ENCODE peak calls at places on chromosomes 4 and X, in ten cellular contexts. U, D, Q, V, C, B, K, E, W and T are unnamed samples. For H3K4me1 and H3K27me3, the result is how much of the 10 kb centered on the place peaks cover.

GRCh38 chr4:2913168-2913567 is 50.0 kb downstream of the NOP14 start:
- DNase-seq in B (no peak), E (no peak), C (peak), D (no peak), V (no peak), W (no peak), U (no peak), Q (peak), K (no peak), T (no peak)

GRCh38 chrX:134622813-134623185 is 35.5 kb downstream of the PLAC1 start:
- DNase-seq in U (no peak), D (no peak), Q (no peak), B (no peak), W (no peak), K (peak), E (no peak), V (peak), C (no peak), T (no peak)

GRCh38 chrX:153922932-153923857 is 2.9 kb downstream of the ARHGAP4 start:
- DNase-seq in Q (peak), B (no peak), E (peak), W (no peak), U (peak), V (peak), C (peak), K (peak), D (no peak), T (peak)

GRCh38 chr4:186037692-186038658 is 31.0 kb upstream of the TLR3 start:
- DNase-seq in V (peak), U (no peak), K (peak), W (peak), E (peak), D (peak), Q (no peak), C (no peak), B (peak), T (peak)

GRCh38 chrX:65697915-65698796 is 30.7 kb downstream of the MSN start:
- DNase-seq in W (no peak), Q (peak), C (no peak), K (no peak), D (no peak), V (no peak), B (peak), U (peak), E (no peak), T (peak)

GRCh38 chr4:14368391-14368790 is 633.9 kb upstream of the CPEB2 start:
- DNase-seq in W (no peak), U (no peak), K (no peak), C (no peak), D (no peak), E (no peak), V (no peak), Q (peak), B (no peak), T (no peak)

GRCh38 chr4:91325495-91325894 is 978.3 kb upstream of the GRID2 start:
- DNase-seq in W (no peak), D (no peak), K (peak), E (no peak), U (no peak), Q (no peak), B (no peak), V (peak), C (no peak), T (no peak)

GRCh38 chr4:146292508-146292907 is 78.2 kb downstream of the REELD1 start:
- DNase-seq in Q (no peak), C (no peak), E (no peak), V (no peak), W (no peak), B (no peak), D (no peak), K (no peak), U (no peak), T (no peak)

GRCh38 chrX:42809569-42809968 is 31.6 kb upstream of the PPP1R2C start:
- DNase-seq in B (no peak), E (no peak), D (no peak), W (no peak), Q (no peak), U (no peak), C (no peak), K (no peak), V (peak), T (no peak)

GRCh38 chr4:186008057-186008456 is 60.9 kb upstream of the TLR3 start:
- DNase-seq in V (no peak), Q (no peak), C (no peak), D (no peak), W (no peak), B (no peak), U (no peak), K (no peak), E (no peak), T (no peak)

GRCh38 chrX:133928365-133928764 is 57.0 kb downstream of the GPC3 start:
- DNase-seq in K (no peak), C (no peak), D (no peak), B (no peak), V (no peak), W (no peak), U (no peak), Q (no peak), E (no peak), T (no peak)

GRCh38 chrX:17591741-17592110 is 145.6 kb upstream of the SCML1 start:
- DNase-seq in C (no peak), E (peak), U (no peak), Q (no peak), D (no peak), K (peak), V (peak), W (no peak), B (peak), T (no peak)

GRCh38 chr4:84237008-84237407 is 262.1 kb downstream of the NKX6-1 start:
- DNase-seq in E (no peak), D (no peak), C (no peak), Q (no peak), W (no peak), U (no peak), B (no peak), V (peak), K (peak), T (no peak)

DNA sequence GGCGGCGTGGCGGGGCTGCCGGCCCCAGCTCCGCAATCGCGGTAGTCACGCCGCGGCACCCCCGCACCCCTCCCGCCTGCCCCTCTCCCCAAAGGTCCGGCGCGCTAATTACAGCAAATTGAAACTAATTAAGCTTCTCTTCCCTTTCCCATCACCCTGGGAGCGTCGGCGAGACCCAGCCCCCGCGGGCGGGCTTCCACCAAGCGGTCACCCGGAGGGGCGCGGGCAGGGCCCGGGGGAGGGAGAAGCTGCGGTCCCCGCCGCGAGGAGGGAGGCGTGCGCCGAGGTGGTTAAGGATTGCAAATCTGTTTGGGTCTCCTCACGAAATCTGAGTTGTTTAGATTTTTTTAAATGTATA is 13.1 kb downstream of the ARX start:
- DNase-seq in U (no peak), Q (no peak), B (no peak), C (no peak), V (no peak), E (peak), K (no peak), W (no peak), D (no peak), T (no peak)
- H3K4me3 ChIP-seq in U (no peak), Q (peak), B (no peak), C (no peak), V (no peak), E (peak), K (no peak), W (peak), D (peak), T (peak)

DNA sequence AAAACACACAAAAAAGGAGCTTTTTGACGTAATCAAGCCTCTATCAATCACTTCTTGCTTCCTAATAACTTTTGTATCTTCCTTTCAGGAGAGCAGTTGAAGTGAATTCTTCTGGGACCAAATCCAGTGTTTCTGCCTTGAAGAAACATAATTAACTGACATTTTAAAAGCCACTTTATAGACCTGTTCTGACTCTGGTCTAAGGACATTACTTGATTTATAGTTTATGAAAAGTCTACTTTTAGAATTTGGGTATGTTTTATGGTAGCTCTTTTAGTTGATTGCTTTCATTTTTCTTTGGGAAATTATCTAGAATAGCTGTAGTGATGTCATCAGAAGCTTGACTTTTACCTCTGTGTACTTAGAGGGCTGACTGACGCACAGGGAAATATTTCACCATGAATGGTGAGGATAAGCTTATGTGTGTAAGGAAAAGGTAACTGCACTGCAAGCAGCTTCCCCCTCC is 131.9 kb upstream of the LIMCH1 start:
- DNase-seq in W (no peak), K (no peak), U (no peak), D (no peak), B (no peak), V (no peak), E (no peak), Q (no peak), C (no peak), T (no peak)
- H3K4me1 ChIP-seq in W (under half), K (under half), U (under half), D (under half), B (under half), V (under half), E (under half), Q (under half), C (under half), T (under half)

GRCh38 chr4:153788419-153789276 is at the start of gene SFRP2:
- DNase-seq in B (no peak), E (no peak), V (no peak), C (no peak), K (no peak), W (no peak), D (peak), U (peak), Q (peak), T (no peak)

GRCh38 chr4:153785830-153786721 is 2.8 kb downstream of the SFRP2 start:
- DNase-seq in W (peak), B (peak), D (peak), U (no peak), E (no peak), Q (no peak), C (no peak), K (peak), V (no peak), T (no peak)

GRCh38 chr4:153787156-153787555 is 1.7 kb downstream of the SFRP2 start:
- DNase-seq in V (no peak), U (no peak), C (no peak), D (no peak), W (no peak), Q (no peak), E (no peak), B (no peak), K (no peak), T (no peak)

GRCh38 chr4:153789741-153790651 is 1.1 kb upstream of the SFRP2 start:
- DNase-seq in Q (no peak), W (no peak), V (no peak), B (no peak), E (no peak), D (no peak), K (no peak), U (no peak), C (no peak), T (no peak)

DNA sequence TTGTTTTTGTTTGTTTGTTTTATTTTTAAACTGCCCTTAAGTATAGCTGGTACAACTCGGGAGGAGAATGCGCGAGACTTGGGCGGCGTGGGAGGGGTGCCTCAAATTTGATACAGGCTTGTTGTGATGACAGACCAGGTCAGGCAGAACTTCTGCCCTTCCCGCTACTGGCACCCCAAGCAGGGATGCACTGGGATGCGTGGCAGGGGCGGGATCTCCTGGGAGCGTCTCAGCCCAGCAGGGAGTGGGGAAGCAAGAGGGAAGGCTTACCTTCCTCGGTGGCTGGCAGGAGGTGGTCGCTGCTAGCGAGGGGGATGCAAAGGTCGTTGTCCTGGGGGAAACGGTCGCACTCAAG is 842 bp downstream of the SFRP2 start:
- DNase-seq in D (no peak), B (no peak), Q (no peak), W (no peak), C (no peak), E (no peak), U (peak), K (no peak), V (no peak), T (no peak)
- H3K27me3 ChIP-seq in D (half or more), B (under half), Q (under half), W (under half), C (under half), E (under half), U (half or more), K (under half), V (under half), T (half or more)

DNA sequence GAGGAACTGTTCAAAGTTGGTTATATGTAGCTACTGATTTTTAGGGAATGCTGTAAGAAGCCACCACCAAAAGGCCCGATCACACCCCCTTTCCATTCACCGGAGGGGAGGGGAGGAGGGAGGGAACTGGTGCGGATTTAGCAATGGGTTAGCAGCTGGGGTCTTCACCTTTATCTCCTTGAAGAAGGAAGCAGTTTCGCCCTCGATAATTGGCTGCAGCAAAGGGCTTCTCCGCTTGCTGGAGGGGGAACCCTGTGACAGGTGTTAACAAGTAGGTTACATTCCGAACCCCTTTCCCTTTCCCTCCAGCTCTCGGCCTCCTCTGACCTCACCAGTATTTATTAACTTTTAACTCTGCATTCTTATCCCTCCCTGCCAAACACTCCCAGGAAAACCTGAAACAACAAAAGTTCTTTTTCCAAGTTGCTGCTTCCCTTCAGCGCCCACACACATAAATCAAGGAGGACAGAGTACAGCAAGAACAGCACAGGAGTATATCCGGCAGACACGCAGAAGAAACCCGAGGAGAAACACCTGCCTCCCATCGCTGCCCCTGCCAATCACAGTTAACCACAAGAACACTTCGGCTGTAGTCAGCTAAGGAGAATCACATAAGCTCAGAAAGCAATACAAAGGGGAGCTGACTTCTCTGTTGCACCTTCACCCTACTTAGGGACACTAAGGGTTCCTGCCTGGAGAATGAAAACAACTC is 39.8 kb upstream of the NAP1L5 start:
- DNase-seq in Q (no peak), D (no peak), B (peak), K (no peak), W (no peak), E (peak), V (peak), C (no peak), U (peak), T (peak)
- H3K4me3 ChIP-seq in Q (no peak), D (no peak), B (peak), K (no peak), W (no peak), E (no peak), V (no peak), C (no peak), U (peak), T (no peak)